ENCODE peak calls at places on chromosomes 13 and 19, in ten cellular contexts. Y is HL-60, J is esophagus muscularis mucosa, F is transverse colon, V is stomach, O is H1, M is GM23338, K is sigmoid colon, A is GM12878, L is breast epithelium. S is an unnamed sample.

GRCh38 chr13:99153219-99153618 is 47.4 kb upstream of the UBAC2 start:
- DNase-seq in K (no peak), O (no peak), L (no peak), A (no peak), V (no peak), Y (no peak), M (no peak), J (no peak), F (no peak), S (no peak)

GRCh38 chr13:71935166-71935840 is 68.3 kb upstream of the DACH1 start:
- DNase-seq in A (no peak), K (no peak), M (no peak), F (no peak), O (no peak), Y (no peak), J (no peak), L (no peak), V (no peak), S (no peak)

GRCh38 chr13:22447132-22447886 is 733.5 kb upstream of the SGCG start:
- DNase-seq in K (no peak), F (no peak), J (no peak), L (no peak), Y (no peak), V (no peak), A (no peak), O (no peak), M (no peak), S (no peak)

GRCh38 chr19:33193864-33194362 is at the start of gene LRP3:
- DNase-seq in F (peak), Y (peak), O (no peak), A (no peak), K (no peak), V (peak), J (no peak), L (no peak), M (peak), S (peak)

GRCh38 chr13:27783111-27783510 is 9.2 kb upstream of the GSX1 start:
- DNase-seq in J (no peak), F (no peak), A (no peak), V (no peak), M (peak), L (no peak), K (no peak), Y (no peak), O (no peak), S (no peak)

GRCh38 chr13:91133941-91134772 is 213.3 kb upstream of the MIR17HG start:
- DNase-seq in L (peak), Y (peak), K (no peak), A (no peak), O (no peak), M (peak), V (peak), F (peak), J (no peak), S (peak)

GRCh38 chr13:75372923-75373841 is 108.8 kb downstream of the TBC1D4 start:
- DNase-seq in L (no peak), K (no peak), J (no peak), F (no peak), M (no peak), Y (no peak), V (no peak), A (no peak), O (no peak), S (no peak)

GRCh38 chr13:112057736-112058518 is 9.0 kb upstream of the SOX1 start:
- DNase-seq in O (no peak), M (peak), K (no peak), A (no peak), Y (no peak), F (no peak), L (no peak), V (no peak), J (no peak), S (no peak)

GRCh38 chr19:38985262-38985661 is 9.7 kb upstream of the FBXO17 start:
- DNase-seq in V (no peak), L (no peak), Y (no peak), M (no peak), A (no peak), F (no peak), K (no peak), J (no peak), O (no peak), S (no peak)

GRCh38 chr13:63864171-63864902 is 2448.7 kb upstream of the PCDH20 start:
- DNase-seq in K (no peak), O (no peak), M (peak), F (no peak), J (no peak), V (no peak), A (no peak), Y (no peak), L (no peak), S (no peak)

GRCh38 chr19:33465371-33465770 is 56.2 kb downstream of the PEPD start:
- DNase-seq in F (no peak), Y (no peak), M (no peak), V (no peak), L (peak), A (no peak), O (no peak), K (no peak), J (no peak), S (no peak)

DNA sequence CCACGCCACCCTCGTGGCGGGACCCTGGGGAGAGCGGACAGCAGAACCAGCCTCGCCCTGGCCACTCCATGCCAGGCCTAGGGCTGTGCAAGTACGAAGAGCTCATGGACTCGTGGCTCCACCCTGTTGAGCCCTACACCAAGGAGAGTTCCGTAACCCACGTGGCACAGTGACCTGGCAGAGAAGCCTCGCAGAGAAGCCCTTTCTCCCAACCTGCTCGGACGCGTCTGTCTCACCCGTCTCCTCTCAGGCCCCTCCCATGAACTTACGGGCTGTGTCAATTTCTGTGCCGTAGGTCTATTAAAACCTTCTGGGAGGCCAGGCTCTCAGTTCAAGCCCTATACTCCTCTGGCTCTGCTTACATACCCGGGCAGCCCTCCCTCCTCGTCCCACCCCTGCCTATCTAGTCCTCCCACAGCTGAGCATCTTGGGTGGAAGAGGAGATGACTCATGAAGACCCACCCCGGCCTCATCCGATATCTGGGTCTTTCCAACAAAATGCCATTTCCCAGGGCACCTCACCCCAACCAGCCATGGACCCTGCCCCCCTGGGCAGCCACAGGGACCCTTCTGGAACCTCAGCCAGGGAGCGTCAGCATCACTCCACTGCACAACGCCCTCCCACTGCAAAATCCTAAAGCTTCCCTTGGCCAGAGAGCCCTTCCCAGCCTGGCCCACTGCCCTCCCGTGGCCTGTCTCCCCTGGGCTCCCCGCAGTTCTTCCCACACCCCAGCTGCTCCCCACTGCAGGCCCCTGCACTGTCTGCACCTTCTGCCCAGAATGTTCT is 2.4 kb downstream of the UBXN6 start:
- DNase-seq in Y (no peak), O (no peak), A (no peak), M (no peak), F (no peak), V (no peak), L (no peak), J (no peak), K (no peak), S (peak)
- TF ChIP-seq POLR2AphosphoS5 in Y (no peak), O (no peak), A (no peak), M (no peak), F (no peak), V (no peak), L (no peak), J (peak), K (no peak), S (peak)

DNA sequence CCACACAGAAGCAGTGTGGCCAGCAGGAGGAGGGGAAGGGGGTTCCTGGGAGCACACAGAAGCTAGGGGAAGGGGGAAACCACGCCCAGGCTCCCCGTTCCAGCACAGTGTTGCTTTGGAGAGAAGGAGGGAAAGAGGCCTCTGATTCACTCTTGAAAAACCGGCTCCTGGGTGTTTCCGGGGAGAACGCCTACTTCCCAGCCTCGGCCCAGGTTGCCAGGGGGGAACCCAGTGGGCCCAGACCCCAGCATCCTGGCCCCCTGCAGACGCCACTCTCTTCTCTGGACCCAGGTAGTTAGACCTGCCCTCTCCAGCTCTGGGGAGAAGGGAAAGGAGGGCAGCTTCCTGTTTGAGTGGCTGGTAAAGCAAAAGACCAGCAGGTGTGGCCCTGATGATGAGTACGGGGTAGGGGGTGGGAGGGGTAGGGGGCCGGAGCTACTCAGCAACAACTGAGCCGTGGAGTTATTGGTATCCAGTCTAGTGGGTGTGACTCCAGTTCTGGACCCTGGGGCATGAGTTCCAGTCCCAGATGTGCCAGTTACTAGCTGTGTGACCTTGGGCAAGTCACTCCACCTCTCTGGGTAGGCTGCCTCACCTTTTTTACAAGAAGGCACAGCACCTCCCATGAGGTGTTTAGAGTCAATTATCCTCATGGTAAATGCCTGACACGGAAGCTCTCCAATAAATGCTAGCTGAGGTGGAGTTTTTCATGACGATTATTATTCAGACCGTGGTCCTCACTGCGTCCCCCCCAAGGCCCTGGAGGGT is 833 bp downstream of the GIPC1 start:
- DNase-seq in M (no peak), Y (no peak), F (no peak), V (no peak), J (no peak), O (no peak), A (no peak), K (peak), L (no peak), S (no peak)
- H3K27ac ChIP-seq in M (peak), Y (no peak), F (peak), V (peak), J (peak), O (no peak), A (no peak), K (peak), L (peak), S (peak)

DNA sequence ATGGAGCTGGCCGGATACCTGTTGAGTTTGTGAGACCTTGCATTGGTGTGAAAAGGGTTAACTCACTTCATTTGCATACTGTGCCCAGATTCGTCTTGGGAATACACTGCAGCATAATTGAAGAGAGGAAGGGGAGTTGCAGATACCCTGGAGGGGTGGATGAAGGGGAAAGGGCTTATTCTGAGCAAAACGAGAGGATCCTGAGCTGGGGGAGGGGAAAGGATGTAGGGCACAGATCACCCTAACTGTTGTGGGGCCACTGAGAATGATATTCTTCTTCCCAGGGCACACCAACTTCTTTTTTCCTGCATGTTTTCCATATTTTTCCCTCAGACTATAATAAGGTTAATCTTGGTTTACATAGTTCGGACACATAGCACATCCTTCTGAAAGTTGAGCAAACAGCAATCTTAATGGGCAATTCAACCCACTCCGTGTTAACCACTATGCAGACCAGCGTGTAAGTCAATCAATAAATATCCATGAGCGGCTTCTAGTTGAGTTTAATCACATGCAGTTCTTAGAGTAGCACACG is 11.7 kb upstream of the PTPRS start:
- DNase-seq in M (peak), K (no peak), V (no peak), L (no peak), F (no peak), J (no peak), A (no peak), Y (no peak), O (no peak), S (no peak)
- TF ChIP-seq POLR2AphosphoS5 in M (peak), K (no peak), V (no peak), L (no peak), F (no peak), J (no peak), A (no peak), Y (no peak), O (peak), S (no peak)

DNA sequence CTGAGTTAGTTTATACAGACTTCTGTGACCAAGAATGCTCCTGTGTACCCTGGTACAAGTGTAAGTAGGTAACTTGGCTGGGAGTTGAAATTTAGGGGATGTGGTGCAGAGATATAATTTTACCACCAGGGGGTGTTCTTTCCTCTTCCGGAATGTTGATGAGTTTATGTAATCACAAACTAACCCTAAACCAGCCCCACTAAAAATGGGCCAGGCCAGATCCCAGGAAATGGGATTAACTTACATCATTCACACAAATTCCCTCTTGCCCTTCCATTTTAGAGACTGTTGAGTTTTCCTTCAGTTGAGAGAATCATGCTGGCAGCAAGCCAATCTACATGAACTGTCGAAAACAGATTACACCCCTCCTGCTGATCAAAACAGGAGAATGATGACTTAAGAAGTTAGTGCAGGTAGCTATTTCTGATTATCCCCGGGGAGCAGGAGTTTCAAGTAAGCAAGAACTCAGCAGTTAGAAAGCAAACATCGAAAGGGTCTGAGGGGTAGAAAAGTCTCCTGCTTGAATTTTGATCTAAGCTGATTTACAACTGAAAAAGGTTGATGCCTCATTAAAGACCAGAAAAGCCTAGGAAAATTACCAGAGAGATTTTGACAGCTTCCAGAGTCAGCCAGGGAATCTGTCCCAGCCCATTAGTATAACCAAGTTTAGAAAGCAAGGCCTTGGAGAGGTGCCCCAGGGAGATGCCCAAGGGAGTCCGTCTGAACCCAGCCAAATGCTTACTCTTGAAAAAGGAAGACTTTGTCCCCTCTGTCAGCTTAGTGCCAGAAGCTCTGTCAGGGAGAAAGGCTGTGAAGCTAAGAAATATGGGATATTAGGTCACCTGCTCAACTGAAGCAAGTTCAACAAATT is 32.3 kb upstream of the MED4 start:
- DNase-seq in M (peak), V (peak), Y (peak), F (peak), A (peak), J (no peak), L (no peak), K (peak), O (peak), S (peak)
- H3K27ac ChIP-seq in M (peak), V (peak), Y (no peak), F (peak), A (no peak), J (peak), L (peak), K (peak), O (no peak), S (peak)

S was measured in prostate gland.